ENCODE peak calls at places on chromosomes 3 and 15, in seven cellular contexts. One of them, this sample, is unnamed.

GRCh38 chr3:52231502-52232278 is 6.2 kb upstream of the TLR9 start:
- DNase-seq in GM12865: peak
- DNase-seq in astrocyte of the cerebellum: no peak
- DNase-seq in fibroblast of mammary gland: peak
- DNase-seq in lower lobe of right lung: peak
- DNase-seq in Panc1: no peak
- DNase-seq in naive thymus-derived CD4-positive, alpha-beta T cell: peak
- DNase-seq in this sample: peak

GRCh38 chr15:93829115-93829849 is 402.1 kb upstream of the MCTP2 start:
- DNase-seq in GM12865: no peak
- DNase-seq in astrocyte of the cerebellum: no peak
- DNase-seq in fibroblast of mammary gland: peak
- DNase-seq in lower lobe of right lung: no peak
- DNase-seq in Panc1: no peak
- DNase-seq in naive thymus-derived CD4-positive, alpha-beta T cell: no peak
- DNase-seq in this sample: peak

GRCh38 chr3:42683875-42684593 is 1.3 kb upstream of the KLHL40 start:
- DNase-seq in GM12865: no peak
- DNase-seq in astrocyte of the cerebellum: peak
- DNase-seq in fibroblast of mammary gland: peak
- DNase-seq in lower lobe of right lung: peak
- DNase-seq in Panc1: peak
- DNase-seq in naive thymus-derived CD4-positive, alpha-beta T cell: no peak
- DNase-seq in this sample: peak

GRCh38 chr15:86553116-86553515 is 473.4 kb downstream of the AGBL1 start:
- DNase-seq in GM12865: no peak
- DNase-seq in astrocyte of the cerebellum: no peak
- DNase-seq in fibroblast of mammary gland: no peak
- DNase-seq in lower lobe of right lung: no peak
- DNase-seq in Panc1: no peak
- DNase-seq in naive thymus-derived CD4-positive, alpha-beta T cell: no peak
- DNase-seq in this sample: no peak

GRCh38 chr15:32120577-32121465 is 90.5 kb downstream of the CHRNA7 start:
- DNase-seq in GM12865: no peak
- DNase-seq in astrocyte of the cerebellum: no peak
- DNase-seq in fibroblast of mammary gland: no peak
- DNase-seq in lower lobe of right lung: no peak
- DNase-seq in Panc1: no peak
- DNase-seq in naive thymus-derived CD4-positive, alpha-beta T cell: no peak
- DNase-seq in this sample: no peak

GRCh38 chr3:129702934-129703712 is 96.6 kb upstream of the PLXND1 start:
- DNase-seq in GM12865: no peak
- DNase-seq in astrocyte of the cerebellum: no peak
- DNase-seq in fibroblast of mammary gland: peak
- DNase-seq in lower lobe of right lung: no peak
- DNase-seq in Panc1: no peak
- DNase-seq in naive thymus-derived CD4-positive, alpha-beta T cell: no peak
- DNase-seq in this sample: no peak

GRCh38 chr15:90903733-90904536 is 833 bp downstream of the MAN2A2 start:
- DNase-seq in GM12865: peak
- DNase-seq in astrocyte of the cerebellum: peak
- DNase-seq in fibroblast of mammary gland: no peak
- DNase-seq in lower lobe of right lung: peak
- DNase-seq in Panc1: no peak
- DNase-seq in naive thymus-derived CD4-positive, alpha-beta T cell: no peak
- DNase-seq in this sample: no peak

GRCh38 chr3:46495901-46496456 is 1.8 kb upstream of the RTP3 start:
- DNase-seq in GM12865: no peak
- DNase-seq in astrocyte of the cerebellum: no peak
- DNase-seq in fibroblast of mammary gland: no peak
- DNase-seq in lower lobe of right lung: no peak
- DNase-seq in Panc1: no peak
- DNase-seq in naive thymus-derived CD4-positive, alpha-beta T cell: no peak
- DNase-seq in this sample: no peak

GRCh38 chr3:107690522-107691138 is 167.9 kb downstream of the BBX start:
- DNase-seq in GM12865: peak
- DNase-seq in astrocyte of the cerebellum: peak
- DNase-seq in fibroblast of mammary gland: peak
- DNase-seq in lower lobe of right lung: no peak
- DNase-seq in Panc1: peak
- DNase-seq in naive thymus-derived CD4-positive, alpha-beta T cell: no peak
- DNase-seq in this sample: no peak

GRCh38 chr15:55197719-55198118 is 978 bp upstream of the RSL24D1 start:
- DNase-seq in GM12865: no peak
- DNase-seq in astrocyte of the cerebellum: no peak
- DNase-seq in fibroblast of mammary gland: no peak
- DNase-seq in lower lobe of right lung: no peak
- DNase-seq in Panc1: no peak
- DNase-seq in naive thymus-derived CD4-positive, alpha-beta T cell: no peak
- DNase-seq in this sample: no peak

GRCh38 chr15:82799183-82799841 is 6.6 kb downstream of the FSD2 start:
- DNase-seq in GM12865: no peak
- DNase-seq in astrocyte of the cerebellum: no peak
- DNase-seq in fibroblast of mammary gland: no peak
- DNase-seq in lower lobe of right lung: no peak
- DNase-seq in Panc1: no peak
- DNase-seq in naive thymus-derived CD4-positive, alpha-beta T cell: no peak
- DNase-seq in this sample: no peak

GRCh38 chr3:179958759-179959158 is 78.0 kb downstream of the PEX5L start:
- DNase-seq in GM12865: no peak
- DNase-seq in astrocyte of the cerebellum: no peak
- DNase-seq in fibroblast of mammary gland: no peak
- DNase-seq in lower lobe of right lung: no peak
- DNase-seq in Panc1: no peak
- DNase-seq in naive thymus-derived CD4-positive, alpha-beta T cell: no peak
- DNase-seq in this sample: no peak

GRCh38 chr15:25545017-25545416 is 106.2 kb upstream of the UBE3A start:
- DNase-seq in GM12865: no peak
- DNase-seq in astrocyte of the cerebellum: peak
- DNase-seq in fibroblast of mammary gland: peak
- DNase-seq in lower lobe of right lung: no peak
- DNase-seq in Panc1: no peak
- DNase-seq in naive thymus-derived CD4-positive, alpha-beta T cell: no peak
- DNase-seq in this sample: no peak

GRCh38 chr3:56926513-56927282 is 124.9 kb upstream of the ARHGEF3 start:
- DNase-seq in GM12865: no peak
- DNase-seq in astrocyte of the cerebellum: peak
- DNase-seq in fibroblast of mammary gland: peak
- DNase-seq in lower lobe of right lung: no peak
- DNase-seq in Panc1: no peak
- DNase-seq in naive thymus-derived CD4-positive, alpha-beta T cell: no peak
- DNase-seq in this sample: no peak

GRCh38 chr3:157637866-157638265 is 134.7 kb upstream of the VEPH1 start:
- DNase-seq in GM12865: no peak
- DNase-seq in astrocyte of the cerebellum: no peak
- DNase-seq in fibroblast of mammary gland: no peak
- DNase-seq in lower lobe of right lung: no peak
- DNase-seq in Panc1: no peak
- DNase-seq in naive thymus-derived CD4-positive, alpha-beta T cell: no peak
- DNase-seq in this sample: no peak

GRCh38 chr3:45273681-45274515 is 47.8 kb upstream of the TMEM158 start:
- DNase-seq in GM12865: no peak
- DNase-seq in astrocyte of the cerebellum: no peak
- DNase-seq in fibroblast of mammary gland: peak
- DNase-seq in lower lobe of right lung: no peak
- DNase-seq in Panc1: no peak
- DNase-seq in naive thymus-derived CD4-positive, alpha-beta T cell: no peak
- DNase-seq in this sample: no peak

GRCh38 chr3:178750639-178751038 is 214.4 kb downstream of the KCNMB2 start:
- DNase-seq in GM12865: no peak
- DNase-seq in astrocyte of the cerebellum: no peak
- DNase-seq in fibroblast of mammary gland: no peak
- DNase-seq in lower lobe of right lung: no peak
- DNase-seq in Panc1: no peak
- DNase-seq in naive thymus-derived CD4-positive, alpha-beta T cell: no peak
- DNase-seq in this sample: no peak

GRCh38 chr3:147816770-147817169 is 407.6 kb downstream of the ZIC1 start:
- DNase-seq in GM12865: no peak
- DNase-seq in astrocyte of the cerebellum: no peak
- DNase-seq in fibroblast of mammary gland: peak
- DNase-seq in lower lobe of right lung: no peak
- DNase-seq in Panc1: no peak
- DNase-seq in naive thymus-derived CD4-positive, alpha-beta T cell: no peak
- DNase-seq in this sample: no peak

GRCh38 chr15:68796576-68796975 is 24.1 kb downstream of the ANP32A start:
- DNase-seq in GM12865: no peak
- DNase-seq in astrocyte of the cerebellum: no peak
- DNase-seq in fibroblast of mammary gland: no peak
- DNase-seq in lower lobe of right lung: no peak
- DNase-seq in Panc1: no peak
- DNase-seq in naive thymus-derived CD4-positive, alpha-beta T cell: no peak
- DNase-seq in this sample: no peak
- H3K4me3 ChIP-seq in GM12865: peak
- H3K4me3 ChIP-seq in astrocyte of the cerebellum: no peak
- H3K4me3 ChIP-seq in fibroblast of mammary gland: no peak
- H3K4me3 ChIP-seq in lower lobe of right lung: no peak
- H3K4me3 ChIP-seq in Panc1: no peak
- H3K4me3 ChIP-seq in naive thymus-derived CD4-positive, alpha-beta T cell: no peak
- H3K4me3 ChIP-seq in this sample: no peak

GRCh38 chr3:14861451-14862302 is 42.9 kb downstream of the FGD5 start:
- DNase-seq in GM12865: no peak
- DNase-seq in astrocyte of the cerebellum: no peak
- DNase-seq in fibroblast of mammary gland: no peak
- DNase-seq in lower lobe of right lung: no peak
- DNase-seq in Panc1: no peak
- DNase-seq in naive thymus-derived CD4-positive, alpha-beta T cell: no peak
- DNase-seq in this sample: no peak

GRCh38 chr3:14864131-14864530 is 45.4 kb downstream of the FGD5 start:
- DNase-seq in GM12865: no peak
- DNase-seq in astrocyte of the cerebellum: no peak
- DNase-seq in fibroblast of mammary gland: no peak
- DNase-seq in lower lobe of right lung: no peak
- DNase-seq in Panc1: no peak
- DNase-seq in naive thymus-derived CD4-positive, alpha-beta T cell: no peak
- DNase-seq in this sample: no peak

GRCh38 chr3:14863324-14864100 is 44.8 kb downstream of the FGD5 start:
- DNase-seq in GM12865: no peak
- DNase-seq in astrocyte of the cerebellum: no peak
- DNase-seq in fibroblast of mammary gland: no peak
- DNase-seq in lower lobe of right lung: no peak
- DNase-seq in Panc1: no peak
- DNase-seq in naive thymus-derived CD4-positive, alpha-beta T cell: no peak
- DNase-seq in this sample: no peak

GRCh38 chr3:14862303-14862660 is 43.5 kb downstream of the FGD5 start:
- DNase-seq in GM12865: no peak
- DNase-seq in astrocyte of the cerebellum: no peak
- DNase-seq in fibroblast of mammary gland: no peak
- DNase-seq in lower lobe of right lung: no peak
- DNase-seq in Panc1: no peak
- DNase-seq in naive thymus-derived CD4-positive, alpha-beta T cell: no peak
- DNase-seq in this sample: no peak

DNA sequence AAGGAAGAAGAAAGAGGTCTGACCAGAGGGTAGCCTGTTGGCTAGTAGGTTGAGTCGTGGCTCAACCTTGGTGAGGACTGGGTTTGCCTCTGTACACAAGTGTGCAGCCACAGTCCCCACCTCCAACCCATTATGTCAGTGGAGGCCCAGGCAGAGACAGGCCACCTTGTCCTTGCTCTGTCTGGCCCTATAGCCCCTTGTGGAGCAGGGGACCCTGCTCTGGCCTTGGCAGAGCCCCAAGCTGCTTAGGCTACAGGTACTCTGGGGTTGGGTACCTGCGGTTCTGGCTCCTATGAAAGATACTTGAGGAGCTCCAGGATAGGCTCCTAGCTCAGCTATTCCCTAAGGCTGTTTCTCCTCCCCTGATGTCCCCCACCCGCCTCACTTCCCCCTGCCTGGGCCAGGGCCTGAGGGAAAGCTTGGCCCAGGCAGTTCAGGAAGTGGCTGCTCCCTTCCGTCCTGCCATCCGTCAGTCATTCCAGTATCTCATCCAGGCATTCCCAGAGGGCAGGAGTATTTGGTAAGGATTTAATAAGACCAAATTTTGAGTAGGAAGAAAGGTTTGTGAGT is 44.0 kb downstream of the FGD5 start:
- DNase-seq in GM12865: no peak
- DNase-seq in astrocyte of the cerebellum: no peak
- DNase-seq in fibroblast of mammary gland: no peak
- DNase-seq in lower lobe of right lung: no peak
- DNase-seq in Panc1: no peak
- DNase-seq in naive thymus-derived CD4-positive, alpha-beta T cell: no peak
- DNase-seq in this sample: no peak
- H3K4me3 ChIP-seq in GM12865: no peak
- H3K4me3 ChIP-seq in astrocyte of the cerebellum: no peak
- H3K4me3 ChIP-seq in fibroblast of mammary gland: no peak
- H3K4me3 ChIP-seq in lower lobe of right lung: no peak
- H3K4me3 ChIP-seq in Panc1: no peak
- H3K4me3 ChIP-seq in naive thymus-derived CD4-positive, alpha-beta T cell: no peak
- H3K4me3 ChIP-seq in this sample: no peak

DNA sequence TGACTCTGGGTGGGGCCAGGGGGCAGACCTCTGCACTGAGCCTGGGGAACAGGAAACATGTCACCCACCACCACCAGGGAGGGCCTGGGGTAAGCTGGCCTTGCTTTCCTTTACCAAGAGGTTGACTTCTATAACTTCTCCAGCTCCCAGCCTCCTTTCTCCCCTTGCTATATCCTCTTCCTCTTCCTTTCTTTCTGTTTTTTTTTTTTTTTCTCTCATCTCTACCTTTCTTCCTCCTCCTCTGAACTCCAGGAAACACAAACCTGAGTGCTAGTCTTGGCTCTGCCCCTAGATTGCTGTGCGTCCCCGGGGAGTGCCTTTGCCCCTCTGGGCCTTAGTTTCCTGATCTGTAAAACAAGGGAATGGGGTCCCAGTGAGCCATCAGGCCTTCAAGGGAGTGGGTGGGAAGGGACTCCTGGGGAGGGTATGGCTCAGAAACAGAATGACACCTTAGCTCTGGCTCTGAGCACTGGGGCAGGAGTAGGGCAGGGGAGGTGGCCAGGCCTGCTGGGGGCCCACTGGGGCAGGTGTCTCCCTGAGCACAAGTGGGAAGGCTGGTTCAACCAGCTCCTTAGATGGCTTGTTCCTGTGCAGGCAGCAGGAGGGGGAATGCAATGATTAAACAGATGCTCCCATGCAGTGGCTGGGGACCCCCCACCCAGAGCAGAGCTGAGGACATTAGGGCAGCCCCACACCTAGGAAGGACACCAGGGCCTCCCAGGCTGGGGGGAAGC is 4.3 kb downstream of the SNX33 start:
- DNase-seq in GM12865: no peak
- DNase-seq in astrocyte of the cerebellum: no peak
- DNase-seq in fibroblast of mammary gland: no peak
- DNase-seq in lower lobe of right lung: no peak
- DNase-seq in Panc1: no peak
- DNase-seq in naive thymus-derived CD4-positive, alpha-beta T cell: no peak
- DNase-seq in this sample: no peak
- H3K4me3 ChIP-seq in GM12865: no peak
- H3K4me3 ChIP-seq in astrocyte of the cerebellum: peak
- H3K4me3 ChIP-seq in fibroblast of mammary gland: peak
- H3K4me3 ChIP-seq in lower lobe of right lung: peak
- H3K4me3 ChIP-seq in Panc1: no peak
- H3K4me3 ChIP-seq in naive thymus-derived CD4-positive, alpha-beta T cell: no peak
- H3K4me3 ChIP-seq in this sample: peak

GRCh38 chr15:100373037-100373896 is 31.5 kb upstream of the ADAMTS17 start:
- DNase-seq in GM12865: no peak
- DNase-seq in astrocyte of the cerebellum: no peak
- DNase-seq in fibroblast of mammary gland: no peak
- DNase-seq in lower lobe of right lung: no peak
- DNase-seq in Panc1: no peak
- DNase-seq in naive thymus-derived CD4-positive, alpha-beta T cell: no peak
- DNase-seq in this sample: no peak
- H3K4me3 ChIP-seq in GM12865: no peak
- H3K4me3 ChIP-seq in astrocyte of the cerebellum: no peak
- H3K4me3 ChIP-seq in fibroblast of mammary gland: no peak
- H3K4me3 ChIP-seq in lower lobe of right lung: peak
- H3K4me3 ChIP-seq in Panc1: no peak
- H3K4me3 ChIP-seq in naive thymus-derived CD4-positive, alpha-beta T cell: no peak
- H3K4me3 ChIP-seq in this sample: peak

This sample was measured in RWPE2.